ENCODE peak calls at places on chromosomes 16 and 17, in ten cellular contexts. N is HCT116; E is transverse colon; U is effector memory CD4-positive, alpha-beta T cell; Q is body of pancreas; I is IMR-90; H is aorta; P is Caco-2; D is heart right ventricle; B is upper lobe of right lung. O is an unnamed sample. For H3K4me1, the result is how much of the 10 kb centered on the place peaks cover.

GRCh38 chr17:32907583-32907982 is 20.4 kb upstream of the TMEM98 start:
- DNase-seq in N (no peak), E (peak), U (no peak), Q (peak), I (no peak), H (no peak), P (no peak), D (no peak), B (no peak), O (no peak)

GRCh38 chr16:89373355-89374110 is 116.8 kb downstream of the ANKRD11 start:
- DNase-seq in N (no peak), E (no peak), U (no peak), Q (no peak), I (peak), H (peak), P (peak), D (no peak), B (no peak), O (peak)

GRCh38 chr17:20259668-20260067 is 207.7 kb downstream of the LGALS9B start:
- DNase-seq in N (no peak), E (no peak), U (no peak), Q (no peak), I (no peak), H (no peak), P (no peak), D (no peak), B (no peak), O (no peak)

GRCh38 chr17:73803867-73804539 is 159.8 kb upstream of the SDK2 start:
- DNase-seq in N (no peak), E (peak), U (no peak), Q (no peak), I (no peak), H (no peak), P (no peak), D (no peak), B (no peak), O (no peak)

GRCh38 chr16:82882982-82883863 is 256.5 kb downstream of the CDH13 start:
- DNase-seq in N (no peak), E (no peak), U (no peak), Q (no peak), I (no peak), H (no peak), P (no peak), D (no peak), B (no peak), O (no peak)

GRCh38 chr17:72640415-72641165 is 451.9 kb downstream of the SLC39A11 start:
- DNase-seq in N (no peak), E (peak), U (no peak), Q (peak), I (no peak), H (no peak), P (peak), D (no peak), B (peak), O (no peak)

GRCh38 chr17:39688945-39689344 is 1.1 kb upstream of the PGAP3 start:
- DNase-seq in N (no peak), E (no peak), U (no peak), Q (no peak), I (no peak), H (no peak), P (no peak), D (no peak), B (no peak), O (peak)

GRCh38 chr16:11742041-11742535 is 569 bp downstream of the TXNDC11 start:
- DNase-seq in N (no peak), E (peak), U (peak), Q (peak), I (no peak), H (peak), P (peak), D (peak), B (peak), O (peak)

GRCh38 chr16:81739503-81739902 is 39.6 kb upstream of the PLCG2 start:
- DNase-seq in N (no peak), E (no peak), U (no peak), Q (no peak), I (no peak), H (no peak), P (no peak), D (no peak), B (no peak), O (no peak)

GRCh38 chr17:41338961-41339485 is 11.6 kb downstream of the KRT33A start:
- DNase-seq in N (no peak), E (no peak), U (peak), Q (no peak), I (peak), H (no peak), P (no peak), D (no peak), B (no peak), O (no peak)

GRCh38 chr17:77434136-77435114 is 293.7 kb downstream of the SEC14L1 start:
- DNase-seq in N (no peak), E (no peak), U (no peak), Q (no peak), I (no peak), H (no peak), P (no peak), D (no peak), B (no peak), O (no peak)

GRCh38 chr17:81040791-81041337 is 5.9 kb downstream of the BAIAP2 start:
- DNase-seq in N (no peak), E (no peak), U (no peak), Q (no peak), I (no peak), H (no peak), P (peak), D (no peak), B (no peak), O (no peak)

GRCh38 chr17:78618264-78619066 is 41.3 kb upstream of the DNAH17 start:
- DNase-seq in N (no peak), E (no peak), U (no peak), Q (no peak), I (no peak), H (peak), P (no peak), D (peak), B (no peak), O (peak)

GRCh38 chr16:84334482-84334881 is 33.9 kb upstream of the ATP2C2 start:
- DNase-seq in N (no peak), E (no peak), U (no peak), Q (no peak), I (no peak), H (peak), P (no peak), D (no peak), B (peak), O (no peak)

GRCh38 chr17:17749921-17750320 is 68.7 kb downstream of the RAI1 start:
- DNase-seq in N (peak), E (peak), U (no peak), Q (peak), I (peak), H (no peak), P (peak), D (no peak), B (no peak), O (no peak)

GRCh38 chr17:68461589-68461988 is 4.3 kb upstream of the WIPI1 start:
- DNase-seq in N (no peak), E (peak), U (no peak), Q (peak), I (no peak), H (no peak), P (no peak), D (no peak), B (no peak), O (no peak)

GRCh38 chr17:64256913-64257807 is 5.9 kb downstream of the TEX2 start:
- DNase-seq in N (no peak), E (no peak), U (no peak), Q (no peak), I (peak), H (no peak), P (no peak), D (no peak), B (no peak), O (no peak)

GRCh38 chr16:62036101-62036806 is at the start of gene CDH8:
- DNase-seq in N (no peak), E (no peak), U (no peak), Q (no peak), I (no peak), H (peak), P (no peak), D (no peak), B (peak), O (no peak)

GRCh38 chr17:69900829-69901228 is 174.2 kb upstream of the KCNJ16 start:
- DNase-seq in N (no peak), E (no peak), U (no peak), Q (no peak), I (no peak), H (no peak), P (no peak), D (peak), B (no peak), O (peak)

GRCh38 chr17:45346255-45347015 is 29.6 kb upstream of the MAP3K14 start:
- DNase-seq in N (no peak), E (peak), U (no peak), Q (no peak), I (peak), H (no peak), P (no peak), D (no peak), B (peak), O (no peak)

GRCh38 chr17:1759529-1759928 is 2.3 kb upstream of the SERPINF1 start:
- DNase-seq in N (no peak), E (no peak), U (no peak), Q (no peak), I (no peak), H (no peak), P (no peak), D (no peak), B (no peak), O (no peak)

GRCh38 chr16:63361032-63361624 is 1324.9 kb upstream of the CDH8 start:
- DNase-seq in N (peak), E (no peak), U (no peak), Q (no peak), I (peak), H (no peak), P (peak), D (no peak), B (no peak), O (no peak)

GRCh38 chr17:7858487-7858832 is 657 bp downstream of the CYB5D1 start:
- DNase-seq in N (no peak), E (peak), U (no peak), Q (peak), I (peak), H (peak), P (peak), D (peak), B (peak), O (peak)

DNA sequence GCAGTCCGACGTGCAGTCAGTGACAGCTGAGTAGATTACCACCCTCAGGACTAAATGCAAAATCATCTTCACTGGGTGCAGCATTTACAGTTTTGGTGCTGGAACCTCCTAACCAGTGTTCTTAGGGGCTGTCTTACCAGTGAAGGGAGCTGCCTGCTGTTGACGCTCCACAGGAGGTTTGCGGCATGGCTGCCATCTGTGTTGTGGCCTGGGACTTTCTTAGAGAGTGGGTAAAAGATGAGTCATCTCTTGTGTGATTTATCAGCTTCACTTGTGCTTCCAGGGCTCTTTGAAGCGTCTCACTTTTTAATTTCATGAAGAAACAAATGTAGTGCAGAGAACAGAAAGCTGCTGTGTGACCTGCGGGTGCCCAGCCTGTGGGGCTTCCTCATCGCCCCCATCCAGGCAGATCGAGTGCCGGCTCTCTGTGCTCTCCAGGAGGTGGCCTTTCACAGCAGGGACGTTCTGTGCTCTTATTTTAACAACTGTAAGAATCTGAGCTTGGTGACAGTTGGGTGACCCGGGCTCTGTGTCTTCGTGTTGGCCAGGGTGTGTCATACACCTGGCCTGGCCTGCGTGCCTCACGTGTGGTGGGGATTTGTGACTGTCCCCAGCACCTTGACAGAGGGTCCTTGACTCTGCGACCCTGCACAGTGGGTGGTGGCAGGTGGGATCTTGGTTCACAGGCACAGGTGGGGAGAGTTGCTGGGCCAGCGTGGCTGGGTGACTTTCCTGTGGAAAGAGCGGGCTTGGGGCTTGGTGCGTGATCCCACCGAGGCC is 24.3 kb upstream of the ZNF750 start:
- DNase-seq in N (peak), E (peak), U (peak), Q (no peak), I (peak), H (peak), P (no peak), D (no peak), B (no peak), O (no peak)
- H3K4me3 ChIP-seq in N (peak), E (no peak), U (peak), Q (no peak), I (no peak), H (no peak), P (no peak), D (no peak), B (no peak), O (no peak)

GRCh38 chr16:85652431-85653221 is 36.1 kb downstream of the GINS2 start:
- DNase-seq in N (no peak), E (peak), U (no peak), Q (peak), I (peak), H (peak), P (peak), D (peak), B (peak), O (peak)
- H3K4me1 ChIP-seq in N (under half), E (under half), U (under half), Q (under half), I (under half), H (under half), P (under half), D (under half), B (under half), O (under half)

DNA sequence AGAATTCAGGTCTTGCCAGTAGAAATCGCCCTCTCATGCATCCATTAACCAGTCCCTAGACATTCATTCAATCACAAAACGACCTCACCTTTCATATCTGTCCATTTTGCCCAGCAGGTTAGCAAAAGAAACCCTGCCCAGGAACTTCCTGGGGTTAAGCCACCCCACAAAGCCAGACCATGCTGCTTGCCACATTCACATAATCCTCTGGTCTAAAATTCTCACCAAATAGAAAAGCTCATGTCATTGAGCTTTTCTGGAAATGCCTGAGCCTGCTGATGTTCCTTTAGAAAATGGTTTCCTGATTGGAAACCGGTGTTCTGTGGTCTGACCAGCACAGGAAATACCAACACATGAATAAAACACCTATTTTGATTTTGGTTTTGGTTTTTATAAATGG is 21.6 kb upstream of the DYNLRB2 start:
- DNase-seq in N (no peak), E (no peak), U (no peak), Q (no peak), I (no peak), H (no peak), P (no peak), D (no peak), B (no peak), O (no peak)
- H3K4me3 ChIP-seq in N (no peak), E (no peak), U (no peak), Q (no peak), I (no peak), H (no peak), P (no peak), D (no peak), B (no peak), O (no peak)

GRCh38 chr16:85608887-85609286 is 4.2 kb upstream of the GSE1 start:
- DNase-seq in N (no peak), E (no peak), U (no peak), Q (no peak), I (no peak), H (no peak), P (no peak), D (no peak), B (no peak), O (no peak)
- H3K4me1 ChIP-seq in N (under half), E (half or more), U (under half), Q (half or more), I (under half), H (under half), P (under half), D (half or more), B (half or more), O (under half)

GRCh38 chr17:56890906-56891674 is 22.8 kb downstream of the TRIM25 start:
- DNase-seq in N (no peak), E (no peak), U (no peak), Q (no peak), I (no peak), H (no peak), P (no peak), D (no peak), B (no peak), O (no peak)

GRCh38 chr17:56890390-56890789 is 23.5 kb downstream of the TRIM25 start:
- DNase-seq in N (no peak), E (no peak), U (no peak), Q (no peak), I (no peak), H (no peak), P (no peak), D (no peak), B (no peak), O (no peak)

GRCh38 chr17:56892333-56892732 is 21.5 kb downstream of the TRIM25 start:
- DNase-seq in N (no peak), E (no peak), U (no peak), Q (no peak), I (no peak), H (no peak), P (no peak), D (no peak), B (no peak), O (no peak)

GRCh38 chr17:56893503-56893902 is 20.3 kb downstream of the TRIM25 start:
- DNase-seq in N (no peak), E (no peak), U (no peak), Q (no peak), I (no peak), H (no peak), P (no peak), D (no peak), B (no peak), O (no peak)

GRCh38 chr17:56891751-56892150 is 22.1 kb downstream of the TRIM25 start:
- DNase-seq in N (no peak), E (peak), U (peak), Q (peak), I (no peak), H (peak), P (no peak), D (peak), B (peak), O (no peak)
- H3K4me3 ChIP-seq in N (no peak), E (no peak), U (no peak), Q (no peak), I (no peak), H (no peak), P (no peak), D (no peak), B (no peak), O (no peak)

GRCh38 chr17:8941520-8941919 is 24.0 kb downstream of the PIK3R5 start:
- DNase-seq in N (no peak), E (peak), U (peak), Q (no peak), I (no peak), H (no peak), P (no peak), D (no peak), B (peak), O (no peak)
- H3K4me1 ChIP-seq in N (under half), E (under half), U (under half), Q (under half), I (under half), H (under half), P (under half), D (under half), B (under half), O (under half)

DNA sequence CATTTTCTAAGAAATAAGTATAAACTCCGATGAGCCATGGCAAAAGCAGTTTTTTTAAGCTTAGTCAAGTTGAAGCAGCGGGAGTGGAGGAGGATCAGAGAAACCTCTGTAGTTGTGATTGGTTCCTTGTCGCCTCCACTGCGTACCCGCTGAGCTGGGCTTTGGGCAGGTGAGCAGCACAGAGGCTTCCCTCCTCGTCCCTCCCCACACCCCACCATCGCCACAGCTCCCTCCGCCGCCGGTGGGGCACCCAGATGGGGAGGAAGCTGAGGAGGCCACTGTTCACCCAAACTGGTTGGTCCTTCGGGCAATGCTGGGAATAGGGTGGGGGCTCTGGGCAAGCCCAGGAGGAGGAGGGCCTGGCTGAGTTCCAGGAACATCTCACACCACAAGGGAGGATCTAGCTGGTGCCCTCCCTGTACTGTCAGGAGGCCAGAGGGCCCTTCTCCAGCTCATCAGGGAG is 5.2 kb upstream of the MRPL38 start:
- DNase-seq in N (no peak), E (no peak), U (no peak), Q (no peak), I (peak), H (no peak), P (no peak), D (no peak), B (peak), O (peak)
- H3K4me3 ChIP-seq in N (no peak), E (no peak), U (no peak), Q (no peak), I (no peak), H (no peak), P (no peak), D (no peak), B (no peak), O (no peak)

DNA sequence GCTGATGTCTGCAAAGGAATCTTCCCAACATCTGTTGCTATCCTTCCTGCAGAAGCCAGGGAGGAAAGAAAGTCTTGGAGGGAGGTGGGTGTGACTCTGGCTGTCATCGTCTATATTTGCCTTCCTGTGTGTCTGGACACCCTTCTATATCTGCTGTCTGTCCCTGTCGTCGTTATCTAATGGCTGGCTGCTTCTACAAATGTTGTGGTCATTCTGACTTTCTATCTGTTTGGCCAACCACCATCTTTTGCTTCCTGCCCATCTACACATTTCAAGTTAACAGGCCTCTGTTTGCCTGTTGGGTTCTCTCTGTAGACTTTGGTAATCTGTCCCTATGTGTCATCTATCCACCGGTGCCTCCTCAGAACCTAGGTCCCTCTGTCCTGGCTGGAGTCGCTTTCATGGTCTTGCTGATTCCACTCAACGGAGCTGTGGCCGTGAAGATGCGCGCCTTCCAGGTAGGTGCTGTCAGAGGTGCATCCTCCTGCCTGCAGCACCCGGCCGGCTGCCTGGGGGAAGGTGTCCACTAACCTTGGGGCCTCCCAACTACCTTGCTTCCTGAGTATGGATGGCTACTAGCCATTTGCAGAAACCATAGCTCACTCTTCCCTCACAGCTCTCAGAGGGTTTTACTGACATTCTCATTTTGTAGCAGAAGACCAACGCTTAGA is 30.2 kb downstream of the ABCC3 start:
- DNase-seq in N (no peak), E (no peak), U (no peak), Q (no peak), I (no peak), H (peak), P (no peak), D (no peak), B (no peak), O (peak)
- H3K4me1 ChIP-seq in N (half or more), E (under half), U (under half), Q (under half), I (under half), H (under half), P (under half), D (under half), B (under half), O (under half)

O was measured in kidney.